ENCODE peak calls at places on chromosome 10, in five cellular contexts. I is prostate gland; Y is CD8-positive, alpha-beta memory T cell; S is neural progenitor cell; T is uterus. G is an unnamed sample. For H3K9me3, the result is how much of the 10 kb centered on the place peaks cover.

GRCh38 chr10:91163269-91163708 is 57.2 kb upstream of the PCGF5 start:
- DNase-seq in I (peak), Y (peak), S (peak), T (peak), G (peak)

GRCh38 chr10:93999401-93999851 is 5.7 kb downstream of the PLCE1 start:
- DNase-seq in S (peak), T (peak), I (peak), Y (no peak), G (no peak)

GRCh38 chr10:119355930-119356329 is 148.6 kb downstream of the GRK5 start:
- DNase-seq in T (no peak), Y (no peak), I (no peak), S (no peak), G (no peak)

GRCh38 chr10:110181451-110181850 is 26.0 kb upstream of the MXI1 start:
- DNase-seq in T (no peak), I (no peak), Y (no peak), S (peak), G (no peak)

GRCh38 chr10:68239596-68240150 is 7.8 kb upstream of the ATOH7 start:
- DNase-seq in Y (no peak), I (no peak), S (no peak), T (no peak), G (no peak)

GRCh38 chr10:132508497-132509443 is 28.8 kb upstream of the INPP5A start:
- DNase-seq in I (no peak), T (peak), S (no peak), Y (no peak), G (no peak)

GRCh38 chr10:86111902-86112301 is 254.7 kb downstream of the GRID1 start:
- DNase-seq in S (no peak), Y (no peak), I (no peak), T (no peak), G (no peak)

GRCh38 chr10:132421377-132422168 is 24.6 kb downstream of the PWWP2B start:
- DNase-seq in I (peak), T (peak), Y (no peak), S (peak), G (no peak)

GRCh38 chr10:71079761-71080380 is 132.5 kb upstream of the UNC5B start:
- DNase-seq in I (no peak), T (no peak), Y (no peak), S (peak), G (peak)

GRCh38 chr10:99779335-99779734 is 3.1 kb upstream of the ABCC2 start:
- DNase-seq in Y (no peak), S (no peak), I (no peak), T (no peak), G (no peak)

GRCh38 chr10:93412801-93413200 is 69.3 kb downstream of the MYOF start:
- DNase-seq in S (no peak), Y (no peak), I (no peak), T (no peak), G (no peak)

GRCh38 chr10:45376364-45376801 is 2.4 kb downstream of the ALOX5 start:
- DNase-seq in I (no peak), Y (no peak), S (no peak), T (no peak), G (no peak)

GRCh38 chr10:103967433-103968142 is 648 bp downstream of the SLK start:
- DNase-seq in T (peak), I (peak), S (peak), Y (peak), G (peak)

GRCh38 chr10:94038024-94038423 is 44.3 kb downstream of the PLCE1 start:
- DNase-seq in I (no peak), T (no peak), S (peak), Y (no peak), G (no peak)

GRCh38 chr10:112356686-112357085 is 17.2 kb upstream of the ACSL5 start:
- DNase-seq in Y (no peak), T (no peak), S (no peak), I (no peak), G (no peak)

GRCh38 chr10:123930340-123931001 is 38.9 kb upstream of the CPXM2 start:
- DNase-seq in Y (no peak), T (no peak), I (no peak), S (no peak), G (no peak)

GRCh38 chr10:109819807-109820206 is 103.5 kb downstream of the XPNPEP1 start:
- DNase-seq in S (no peak), T (no peak), Y (no peak), I (no peak), G (no peak)

GRCh38 chr10:113866551-113867394 is 12.3 kb downstream of the NHLRC2 start:
- DNase-seq in T (no peak), I (no peak), Y (no peak), S (no peak), G (no peak)

GRCh38 chr10:93435621-93436385 is 46.3 kb downstream of the MYOF start:
- DNase-seq in S (peak), Y (no peak), I (no peak), T (no peak), G (no peak)

GRCh38 chr10:109866995-109867635 is 56.2 kb downstream of the XPNPEP1 start:
- DNase-seq in S (no peak), Y (no peak), I (no peak), T (no peak), G (no peak)

GRCh38 chr10:62817120-62817762 is 1.1 kb upstream of the EGR2 start:
- DNase-seq in S (peak), T (peak), Y (no peak), I (peak), G (peak)

GRCh38 chr10:2839081-2839725 is 228.1 kb upstream of the PFKP start:
- DNase-seq in T (no peak), S (peak), Y (no peak), I (peak), G (no peak)

GRCh38 chr10:43680035-43680434 is 31.4 kb upstream of the ZNF32 start:
- DNase-seq in T (no peak), I (no peak), S (no peak), Y (no peak), G (no peak)

GRCh38 chr10:119871881-119872609 is 598 bp downstream of the MCMBP start:
- DNase-seq in I (peak), S (peak), T (peak), Y (peak), G (peak)

GRCh38 chr10:1110674-1111119 is 54.5 kb downstream of the WDR37 start:
- DNase-seq in S (no peak), Y (peak), I (peak), T (no peak), G (no peak)

GRCh38 chr10:131127610-131128009 is 183.9 kb downstream of the TCERG1L start:
- DNase-seq in I (no peak), T (no peak), S (no peak), Y (no peak), G (no peak)

GRCh38 chr10:83373659-83374058 is 765.6 kb upstream of the GHITM start:
- DNase-seq in T (no peak), I (no peak), Y (no peak), S (peak), G (no peak)

GRCh38 chr10:29947701-29948060 is 111.7 kb downstream of the JCAD start:
- DNase-seq in I (no peak), S (peak), Y (no peak), T (no peak), G (no peak)

GRCh38 chr10:11715815-11716494 is 26.2 kb upstream of the ECHDC3 start:
- DNase-seq in T (no peak), Y (no peak), S (no peak), I (peak), G (no peak)
- H3K27ac ChIP-seq in T (no peak), Y (no peak), S (no peak), I (peak), G (no peak)

DNA sequence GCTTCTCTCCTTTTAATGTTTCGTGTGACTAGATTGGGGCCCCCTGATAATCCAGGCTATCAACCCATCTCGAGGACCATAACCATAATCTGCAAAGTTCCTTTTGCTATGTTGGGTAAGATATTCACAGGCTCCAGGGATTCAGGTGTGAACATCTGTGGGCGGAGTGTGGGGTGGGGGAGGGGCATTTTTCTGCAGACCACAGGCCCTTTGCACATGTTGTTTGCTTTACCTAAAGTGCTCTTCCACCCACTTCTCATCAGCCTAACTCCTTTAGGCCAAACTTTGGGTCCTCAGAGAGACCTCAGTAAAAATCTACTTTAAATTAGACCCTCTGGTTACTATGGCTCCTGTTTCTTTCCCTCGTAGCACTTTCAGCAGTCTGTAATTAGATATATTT is 284.4 kb downstream of the WDR11 start:
- DNase-seq in Y (no peak), T (no peak), S (no peak), I (no peak), G (no peak)
- H3K9me3 ChIP-seq in Y (under half), T (under half), S (under half), I (under half), G (under half)

GRCh38 chr10:100896876-100897461 is 15.8 kb upstream of the SLF2 start:
- DNase-seq in S (no peak), I (no peak), Y (no peak), T (no peak), G (peak)
- H3K27ac ChIP-seq in S (no peak), I (no peak), Y (no peak), T (peak), G (no peak)

GRCh38 chr10:14123066-14123465 is 207.7 kb downstream of the FRMD4A start:
- DNase-seq in T (no peak), Y (no peak), I (no peak), S (no peak), G (no peak)

GRCh38 chr10:14116021-14116420 is 214.7 kb downstream of the FRMD4A start:
- DNase-seq in S (no peak), Y (no peak), I (no peak), T (no peak), G (no peak)

GRCh38 chr10:14116837-14117236 is 213.9 kb downstream of the FRMD4A start:
- DNase-seq in S (no peak), I (no peak), Y (no peak), T (no peak), G (no peak)

GRCh38 chr10:14120812-14121211 is 209.9 kb downstream of the FRMD4A start:
- DNase-seq in Y (no peak), T (no peak), S (no peak), I (no peak), G (no peak)

DNA sequence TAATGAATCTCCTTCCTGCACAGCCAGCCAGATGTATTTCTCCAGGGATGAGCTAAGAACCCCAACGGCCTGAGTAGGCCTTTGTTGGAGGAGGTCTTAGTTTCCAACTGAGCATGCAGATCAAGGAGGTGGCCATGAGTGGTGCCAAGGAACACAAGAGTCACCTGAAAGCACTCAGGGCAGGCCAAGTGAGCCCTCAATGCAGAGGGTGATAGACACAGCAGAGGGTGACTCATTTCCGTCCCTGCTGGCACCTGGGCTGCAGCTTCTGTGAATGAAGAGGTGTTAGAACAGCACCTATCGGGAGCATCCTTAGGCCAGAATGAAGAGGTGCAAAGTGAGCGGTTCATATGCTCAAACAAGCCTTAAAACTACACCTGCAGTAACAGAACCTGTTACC is 211.8 kb downstream of the FRMD4A start:
- DNase-seq in S (no peak), T (no peak), I (no peak), Y (no peak), G (no peak)
- H3K9me3 ChIP-seq in S (under half), T (under half), I (under half), Y (under half), G (under half)

DNA sequence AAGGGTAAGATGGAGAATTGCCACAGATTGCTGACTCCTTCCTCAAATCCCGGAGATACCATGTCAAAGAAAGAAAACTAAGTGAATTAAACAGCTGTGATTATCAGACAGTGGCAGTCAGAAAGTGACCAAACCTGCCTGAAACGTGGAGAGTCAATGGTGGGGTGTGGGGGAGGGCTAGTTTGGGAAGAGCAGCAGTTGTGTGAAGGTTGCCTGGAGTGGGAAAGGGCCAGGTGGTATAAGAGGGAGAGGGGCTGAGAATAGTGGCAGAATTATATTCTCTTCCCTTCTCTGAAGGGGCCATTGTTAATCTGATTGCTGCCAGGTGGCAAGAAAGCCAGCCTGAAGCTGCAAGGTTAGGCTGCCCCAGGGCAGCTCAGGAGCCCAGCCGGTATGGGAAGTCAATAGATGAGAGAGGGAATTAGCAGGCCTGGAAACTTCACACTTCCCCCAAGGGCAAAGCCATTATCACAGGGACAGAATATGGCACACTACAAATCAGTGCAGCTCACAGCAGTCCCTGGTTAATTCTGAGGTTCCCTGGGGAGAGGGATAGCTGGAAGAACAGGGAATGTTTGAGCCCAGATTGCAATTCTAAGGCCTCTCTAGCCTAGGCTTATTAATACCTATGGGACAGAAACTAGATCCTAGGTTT is 83.9 kb upstream of the ITGB1 start:
- DNase-seq in Y (no peak), I (no peak), S (no peak), T (no peak), G (no peak)
- H3K27ac ChIP-seq in Y (no peak), I (no peak), S (no peak), T (no peak), G (no peak)